ENCODE peak calls at places on chromosomes 2 and 18, in four cellular contexts. D is coronary artery, W is dorsolateral prefrontal cortex, Z is stomach. U is an unnamed sample.

GRCh38 chr2:148493822-148494563 is 150.6 kb upstream of the EPC2 start:
- DNase-seq in D (no peak), W (no peak), Z (no peak), U (no peak)

GRCh38 chr18:12318334-12318697 is 10.3 kb downstream of the TUBB6 start:
- DNase-seq in D (peak), W (no peak), Z (no peak), U (no peak)

GRCh38 chr2:222993920-222994650 is 57.9 kb upstream of the KCNE4 start:
- DNase-seq in D (peak), W (peak), Z (peak), U (peak)

GRCh38 chr18:3998698-3999333 is 456.3 kb downstream of the DLGAP1 start:
- DNase-seq in D (no peak), W (no peak), Z (no peak), U (no peak)

GRCh38 chr2:54419386-54419785 is 36.7 kb upstream of the SPTBN1 start:
- DNase-seq in D (no peak), W (no peak), Z (no peak), U (no peak)

GRCh38 chr2:96090527-96090926 is 25.8 kb downstream of the ADRA2B start:
- DNase-seq in D (no peak), W (no peak), Z (no peak), U (no peak)

GRCh38 chr2:55133467-55134315 is 83.4 kb upstream of the RTN4 start:
- DNase-seq in D (no peak), W (no peak), Z (peak), U (no peak)

GRCh38 chr2:8447610-8448221 is 234.1 kb upstream of the ID2 start:
- DNase-seq in D (no peak), W (no peak), Z (no peak), U (no peak)

GRCh38 chr2:19358242-19359020 is at the start of gene OSR1:
- DNase-seq in D (peak), W (no peak), Z (peak), U (peak)

GRCh38 chr18:8785855-8786765 is 80.8 kb downstream of the MTCL1 start:
- DNase-seq in D (no peak), W (no peak), Z (no peak), U (no peak)

GRCh38 chr2:158817596-158817995 is 22.5 kb downstream of the DAPL1 start:
- DNase-seq in D (no peak), W (no peak), Z (no peak), U (no peak)

GRCh38 chr2:241061275-241061674 is 40.8 kb downstream of the MTERF4 start:
- DNase-seq in D (no peak), W (peak), Z (no peak), U (no peak)

GRCh38 chr18:37489011-37489410 is 76.6 kb downstream of the CELF4 start:
- DNase-seq in D (no peak), W (no peak), Z (no peak), U (no peak)

GRCh38 chr2:215188078-215188477 is 49.7 kb upstream of the ABCA12 start:
- DNase-seq in D (no peak), W (no peak), Z (no peak), U (no peak)

GRCh38 chr18:10490401-10491289 is 35.2 kb upstream of the NAPG start:
- DNase-seq in D (no peak), W (peak), Z (no peak), U (no peak)

GRCh38 chr2:237199082-237199481 is 113.4 kb downstream of the COPS8 start:
- DNase-seq in D (no peak), W (no peak), Z (no peak), U (no peak)

GRCh38 chr18:23814977-23815614 is 125.8 kb downstream of the LAMA3 start:
- DNase-seq in D (no peak), W (peak), Z (no peak), U (no peak)

GRCh38 chr2:467101-467500 is 179.2 kb upstream of the ALKAL2 start:
- DNase-seq in D (no peak), W (no peak), Z (no peak), U (no peak)

GRCh38 chr18:23971656-23972230 is 42.8 kb upstream of the TTC39C start:
- DNase-seq in D (no peak), W (no peak), Z (no peak), U (no peak)

GRCh38 chr2:231701456-231702373 is 6.6 kb upstream of the PTMA start:
- DNase-seq in D (no peak), W (peak), Z (peak), U (no peak)
- H3K27ac ChIP-seq in D (no peak), W (peak), Z (peak), U (no peak)

DNA sequence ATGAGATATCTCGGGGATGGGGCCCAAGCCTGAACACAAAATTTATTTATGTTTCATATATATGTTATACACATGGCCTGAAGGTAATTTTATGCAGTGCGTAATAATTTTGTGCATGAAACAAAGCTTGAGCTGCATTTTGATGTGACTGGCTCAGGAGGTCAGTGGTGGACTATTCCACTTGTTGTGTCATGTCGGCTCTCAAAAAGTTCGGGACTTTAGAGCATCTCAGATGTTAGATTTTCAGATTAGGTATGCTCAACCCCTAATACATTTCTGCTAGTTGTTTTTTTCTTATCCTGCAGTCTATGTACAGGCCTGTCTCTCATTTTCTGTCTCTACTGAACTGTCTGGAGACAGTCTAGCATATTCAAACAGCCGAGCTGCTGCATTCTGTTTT is 145.3 kb downstream of the FAM210A start:
- DNase-seq in D (no peak), W (no peak), Z (no peak), U (no peak)
- H3K27ac ChIP-seq in D (no peak), W (peak), Z (no peak), U (no peak)

GRCh38 chr2:12903272-12903671 is 186.5 kb downstream of the TRIB2 start:
- DNase-seq in D (no peak), W (no peak), Z (no peak), U (no peak)
- H3K27ac ChIP-seq in D (no peak), W (no peak), Z (no peak), U (no peak)

GRCh38 chr2:17976871-17977746 is 98.6 kb downstream of the KCNS3 start:
- DNase-seq in D (no peak), W (no peak), Z (no peak), U (no peak)
- H3K27ac ChIP-seq in D (peak), W (no peak), Z (peak), U (peak)